ENCODE peak calls at places on chromosomes 4 and X, in six cellular contexts. S, D, W, N, T and F are unnamed samples.

GRCh38 chrX:7061429-7061828 is 86.1 kb upstream of the STS start:
- DNase-seq in W (no peak), N (no peak), S (no peak), D (peak), T (no peak), F (no peak)

GRCh38 chr4:38509551-38509950 is 154.4 kb upstream of the KLF3 start:
- DNase-seq in D (no peak), T (no peak), S (no peak), W (no peak), N (no peak), F (peak)

GRCh38 chr4:147678796-147679549 is 5.0 kb downstream of the PRMT9 start:
- DNase-seq in D (peak), N (no peak), S (no peak), W (no peak), T (peak), F (peak)

GRCh38 chr4:76233967-76234678 is 17.4 kb upstream of the FAM47E start:
- DNase-seq in D (peak), S (no peak), W (no peak), N (peak), T (peak), F (no peak)

GRCh38 chr4:12421364-12421763 is 992.7 kb upstream of the HS3ST1 start:
- DNase-seq in S (peak), N (no peak), D (no peak), W (no peak), T (no peak), F (no peak)

GRCh38 chr4:54318904-54319303 is 89.8 kb downstream of the PDGFRA start:
- DNase-seq in T (peak), N (peak), S (peak), W (no peak), D (peak), F (peak)

GRCh38 chr4:116342143-116342542 is 743.2 kb downstream of the TRAM1L1 start:
- DNase-seq in S (no peak), N (no peak), W (no peak), T (no peak), D (no peak), F (no peak)

GRCh38 chr4:70504733-70505132 is 13.6 kb upstream of the AMTN start:
- DNase-seq in W (no peak), N (no peak), S (no peak), T (no peak), D (no peak), F (no peak)

GRCh38 chrX:118928126-118928525 is 46.3 kb upstream of the LONRF3 start:
- DNase-seq in N (no peak), W (no peak), T (no peak), D (peak), S (no peak), F (no peak)

GRCh38 chr4:188372856-188373255 is 233.6 kb downstream of the TRIML1 start:
- DNase-seq in N (no peak), D (no peak), T (no peak), S (peak), W (no peak), F (no peak)

GRCh38 chr4:125013891-125014290 is 300.9 kb upstream of the FAT4 start:
- DNase-seq in D (peak), W (no peak), T (no peak), S (peak), N (no peak), F (no peak)

GRCh38 chrX:135737361-135738071 is 24.1 kb downstream of the CT45A1 start:
- DNase-seq in T (no peak), W (no peak), S (no peak), N (no peak), D (peak), F (no peak)

GRCh38 chr4:19130836-19131235 is 1109.3 kb upstream of the LCORL start:
- DNase-seq in W (no peak), T (no peak), N (no peak), S (peak), D (peak), F (no peak)

GRCh38 chrX:10166731-10167149 is 10.0 kb downstream of the CLCN4 start:
- DNase-seq in W (no peak), D (no peak), S (peak), T (no peak), N (peak), F (peak)

GRCh38 chrX:31420711-31421151 is 348.9 kb upstream of the FTHL17 start:
- DNase-seq in T (no peak), N (no peak), D (peak), W (no peak), S (peak), F (no peak)

GRCh38 chrX:22192419-22193086 is 80.2 kb upstream of the CBLL2 start:
- DNase-seq in N (peak), W (peak), D (peak), S (peak), T (peak), F (peak)

GRCh38 chrX:137441711-137442110 is 124.2 kb upstream of the ZIC3 start:
- DNase-seq in W (no peak), S (no peak), D (no peak), T (no peak), N (no peak), F (no peak)

GRCh38 chr4:56388311-56388710 is 1.0 kb upstream of the AASDH start:
- DNase-seq in S (no peak), T (no peak), N (no peak), W (no peak), D (no peak), F (no peak)

GRCh38 chr4:123229326-123229725 is 167.3 kb upstream of the SPRY1 start:
- DNase-seq in D (no peak), T (no peak), N (no peak), W (no peak), S (no peak), F (no peak)

GRCh38 chrX:6826856-6827255 is 291.9 kb upstream of the VCX3A start:
- DNase-seq in N (no peak), D (no peak), S (no peak), W (no peak), T (no peak), F (no peak)

GRCh38 chrX:47613082-47613481 is 6.6 kb downstream of the SYN1 start:
- DNase-seq in S (no peak), N (no peak), D (no peak), W (no peak), T (no peak), F (no peak)

GRCh38 chr4:169251291-169252235 is 19.2 kb downstream of the SH3RF1 start:
- DNase-seq in S (peak), D (peak), T (no peak), N (no peak), W (no peak), F (no peak)

GRCh38 chr4:177016541-177017141 is 223.9 kb upstream of the VEGFC start:
- DNase-seq in N (no peak), T (no peak), S (peak), D (no peak), W (no peak), F (no peak)

GRCh38 chr4:38670061-38670894 is 6.3 kb downstream of the KLF3 start:
- DNase-seq in T (no peak), W (no peak), S (no peak), D (no peak), N (no peak), F (no peak)

GRCh38 chr4:100356172-100356571 is 161.7 kb downstream of the EMCN start:
- DNase-seq in S (peak), D (peak), W (no peak), N (no peak), T (no peak), F (no peak)

GRCh38 chr4:64158648-64159326 is 250.5 kb downstream of the TECRL start:
- DNase-seq in D (peak), N (peak), W (peak), S (peak), T (peak), F (peak)

GRCh38 chrX:114344756-114345155 is 239.1 kb upstream of the HTR2C start:
- DNase-seq in W (no peak), S (peak), T (no peak), D (peak), N (no peak), F (peak)

GRCh38 chr4:121176082-121176706 is 12.1 kb upstream of the TNIP3 start:
- DNase-seq in N (no peak), D (no peak), T (no peak), W (no peak), S (no peak), F (no peak)

GRCh38 chr4:32030406-32030805 is 1310.2 kb downstream of the PCDH7 start:
- DNase-seq in S (no peak), W (no peak), N (no peak), T (no peak), D (no peak), F (no peak)

GRCh38 chrX:155819966-155820491 is 61.1 kb upstream of the VAMP7 start:
- DNase-seq in T (peak), D (peak), S (peak), N (peak), W (peak), F (peak)

GRCh38 chr4:159015862-159016261 is 87.0 kb upstream of the RAPGEF2 start:
- DNase-seq in S (no peak), N (no peak), T (no peak), D (peak), W (no peak), F (no peak)

GRCh38 chr4:129808242-129808641 is 712.3 kb downstream of the C4orf33 start:
- DNase-seq in W (no peak), N (no peak), D (no peak), T (no peak), S (no peak), F (no peak)

GRCh38 chr4:145218251-145218650 is 37.9 kb upstream of the OTUD4 start:
- DNase-seq in S (no peak), T (no peak), N (no peak), D (no peak), W (peak), F (peak)

GRCh38 chrX:75132672-75133071 is 23.4 kb downstream of the ABCB7 start:
- DNase-seq in D (no peak), W (no peak), N (no peak), T (no peak), S (no peak), F (no peak)

GRCh38 chrX:133776072-133776471 is 209.3 kb downstream of the GPC3 start:
- DNase-seq in N (peak), S (no peak), T (peak), W (no peak), D (peak), F (peak)

GRCh38 chr4:165184220-165184619 is 23.1 kb upstream of the KLHL2 start:
- DNase-seq in D (no peak), W (no peak), S (no peak), T (no peak), N (no peak), F (no peak)

GRCh38 chr4:167903291-167903721 is 189.0 kb upstream of the ANXA10 start:
- DNase-seq in D (peak), S (peak), N (no peak), T (no peak), W (no peak), F (no peak)

GRCh38 chr4:44725861-44726820 is at the start of gene GNPDA2:
- DNase-seq in N (peak), W (peak), S (peak), T (peak), D (peak), F (peak)

GRCh38 chr4:77819409-77819835 is 254 bp upstream of the CNOT6L start:
- DNase-seq in N (peak), T (peak), D (peak), W (no peak), S (no peak), F (no peak)

GRCh38 chr4:86653237-86653865 is 59.2 kb downstream of the PTPN13 start:
- DNase-seq in T (peak), N (no peak), W (no peak), D (no peak), S (no peak), F (peak)
- TF ChIP-seq CTCF in T (peak), N (peak), W (no peak), D (peak), S (peak), F (peak)

GRCh38 chrX:77628294-77629025 is 157.6 kb downstream of the ATRX start:
- DNase-seq in T (no peak), D (peak), N (no peak), W (no peak), S (no peak), F (no peak)
- TF ChIP-seq CTCF in T (no peak), D (no peak), N (no peak), W (no peak), S (peak), F (no peak)

GRCh38 chrX:145405012-145405411 is 157.7 kb downstream of the SPANXN1 start:
- DNase-seq in N (peak), W (no peak), S (peak), T (no peak), D (peak), F (peak)
- TF ChIP-seq CTCF in N (peak), W (no peak), S (peak), T (no peak), D (peak), F (peak)

DNA sequence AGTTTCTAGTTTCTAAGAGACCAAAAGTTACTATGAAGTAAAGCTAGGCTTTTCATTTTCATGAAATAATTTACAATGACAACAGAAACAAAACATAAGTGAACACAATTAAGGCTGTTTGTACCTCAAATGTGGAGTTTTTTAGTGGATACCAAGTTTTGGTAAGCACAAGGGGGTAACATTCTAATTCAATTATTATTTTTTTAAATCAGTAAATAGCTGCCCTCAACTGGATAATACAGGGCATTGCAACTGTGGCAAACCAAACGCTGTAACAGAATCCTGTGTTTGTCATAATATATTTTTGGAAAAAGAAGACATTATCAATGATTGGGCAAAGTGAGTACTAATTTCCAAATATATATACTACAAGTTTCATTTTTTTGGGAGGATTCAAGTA is 150.3 kb downstream of the FBXW7 start:
- DNase-seq in N (no peak), S (no peak), D (peak), W (no peak), T (no peak), F (no peak)
- TF ChIP-seq CTCF in N (peak), S (peak), D (peak), W (peak), T (no peak), F (peak)

GRCh38 chr4:13599159-13599558 is 28.4 kb downstream of the BOD1L1 start:
- DNase-seq in W (no peak), D (peak), N (no peak), T (peak), S (no peak), F (no peak)
- TF ChIP-seq CTCF in W (no peak), D (peak), N (peak), T (no peak), S (peak), F (peak)

DNA sequence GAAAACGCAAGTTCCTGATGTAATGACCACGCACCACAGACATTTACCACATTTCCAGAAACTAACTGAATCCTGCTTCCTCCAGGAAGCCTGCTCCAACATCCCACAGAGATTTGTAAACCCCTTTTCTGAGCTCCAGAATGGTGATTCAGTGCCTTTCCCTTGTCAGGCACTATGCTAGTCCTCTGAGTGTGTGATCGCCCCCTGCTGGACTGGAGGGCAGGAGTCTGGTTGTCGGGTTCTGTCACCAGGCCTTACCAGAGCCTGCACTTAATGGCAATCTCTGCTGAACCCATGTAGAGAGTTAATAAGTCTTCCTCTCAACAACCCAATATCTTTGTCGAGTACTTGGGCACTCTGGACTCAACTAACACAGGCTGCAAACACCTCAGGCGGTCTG is 14.5 kb upstream of the KDM5C start:
- DNase-seq in N (peak), S (no peak), D (no peak), T (peak), W (no peak), F (peak)
- TF ChIP-seq CTCF in N (no peak), S (no peak), D (peak), T (no peak), W (no peak), F (no peak)